ENCODE peak calls at places on chromosomes 5 and 9, in five cellular contexts. J is dorsolateral prefrontal cortex, A is DMS153, G is psoas muscle, V is left ventricle myocardium inferior. S is an unnamed sample.

GRCh38 chr9:128150594-128151342 is 1.5 kb downstream of the LCN2 start:
- DNase-seq in J (peak; percentile 36), V (no peak), G (no peak), A (no peak), S (peak; percentile 82)

GRCh38 chr9:123399803-123400378 is 43.9 kb downstream of the CRB2 start:
- DNase-seq in J (no peak), V (no peak), G (no peak), A (no peak), S (peak; percentile 42)

GRCh38 chr9:83959061-83959460 is 21.0 kb downstream of the HNRNPK start:
- DNase-seq in V (no peak), G (no peak), A (no peak), J (no peak), S (no peak)

GRCh38 chr9:82565188-82565966 is 497.6 kb downstream of the RASEF start:
- DNase-seq in A (no peak), J (no peak), G (no peak), V (no peak), S (no peak)

GRCh38 chr5:142446960-142447279 is 122.1 kb upstream of the SPRY4 start:
- DNase-seq in G (no peak), J (no peak), V (no peak), A (no peak), S (no peak)

GRCh38 chr9:73265876-73266275 is 114.2 kb downstream of the ANXA1 start:
- DNase-seq in G (no peak), A (no peak), V (no peak), J (no peak), S (no peak)

GRCh38 chr5:50547303-50547702 is 106.2 kb upstream of the EMB start:
- DNase-seq in V (no peak), G (no peak), A (no peak), J (no peak), S (no peak)

GRCh38 chr9:104091708-104092107 is 2.4 kb upstream of the SMC2 start:
- DNase-seq in G (no peak), J (no peak), A (peak; percentile 89), V (no peak), S (no peak)

GRCh38 chr5:142202282-142202681 is 93.7 kb downstream of the NDFIP1 start:
- DNase-seq in J (no peak), G (no peak), V (no peak), A (no peak), S (no peak)

GRCh38 chr5:159263569-159263905 is 447 bp downstream of the UBLCP1 start:
- DNase-seq in A (no peak), V (no peak), J (no peak), G (no peak), S (no peak)

GRCh38 chr9:3525088-3525835 is 539 bp downstream of the RFX3 start:
- DNase-seq in A (no peak), G (no peak), J (peak; percentile 46), V (peak; percentile 22), S (peak; percentile 71)

GRCh38 chr5:144125163-144125726 is 45.2 kb downstream of the YIPF5 start:
- DNase-seq in G (no peak), A (no peak), J (no peak), V (no peak), S (no peak)

GRCh38 chr5:74412064-74412463 is 228.5 kb downstream of the ENC1 start:
- DNase-seq in A (no peak), J (no peak), G (no peak), V (no peak), S (no peak)

GRCh38 chr5:66989286-66989685 is 207.3 kb downstream of the CD180 start:
- DNase-seq in G (no peak), V (no peak), J (no peak), A (no peak), S (no peak)

GRCh38 chr5:139694556-139695182 is 46.5 kb downstream of the CXXC5 start:
- DNase-seq in V (no peak), G (no peak), A (no peak), J (no peak), S (no peak)

GRCh38 chr5:139711067-139711851 is 63.1 kb downstream of the CXXC5 start:
- DNase-seq in G (peak; percentile 47), J (peak; percentile 77), A (no peak), V (peak; percentile 30), S (peak; percentile 67)

GRCh38 chr9:4366649-4367330 is 66.9 kb upstream of the GLIS3 start:
- DNase-seq in A (peak; percentile 56), G (no peak), V (no peak), J (peak; percentile 54), S (no peak)

GRCh38 chr5:118692811-118693342 is 295.5 kb downstream of the DTWD2 start:
- DNase-seq in V (no peak), G (no peak), A (no peak), J (no peak), S (no peak)

GRCh38 chr5:127762412-127762811 is 59.2 kb downstream of the CCDC192 start:
- DNase-seq in J (no peak), V (no peak), G (no peak), A (no peak), S (no peak)

GRCh38 chr9:29211681-29212589 is 1638.7 kb upstream of the C9orf72 start:
- DNase-seq in G (peak; percentile 34), A (no peak), J (peak; percentile 69), V (no peak), S (peak; percentile 62)

GRCh38 chr5:73519531-73520283 is 21.5 kb downstream of the BTF3 start:
- DNase-seq in J (peak; percentile 58), G (peak; percentile 24), A (peak; percentile 44), V (no peak), S (peak; percentile 48)

GRCh38 chr9:113057193-113057592 is 669 bp upstream of the ZFP37 start:
- DNase-seq in V (no peak), J (no peak), A (no peak), G (no peak), S (no peak)

GRCh38 chr5:37506241-37506640 is 127.1 kb downstream of the WDR70 start:
- DNase-seq in J (no peak), G (no peak), V (no peak), A (no peak), S (no peak)

GRCh38 chr9:131094622-131095021 is 1.7 kb upstream of the AIF1L start:
- DNase-seq in G (peak; percentile 57), J (no peak), A (no peak), V (peak; percentile 62), S (peak; percentile 10)

GRCh38 chr5:61353293-61353692 is 21.2 kb downstream of the ZSWIM6 start:
- DNase-seq in G (no peak), A (no peak), J (no peak), V (no peak), S (no peak)